ENCODE peak calls at places on chromosomes 16 and 17, in six cellular contexts. Y is cardiac muscle cell, V is IMR-90, Z is body of pancreas, I is heart left ventricle, E is OCI-LY7. A is an unnamed sample. For H3K4me1, the result is how much of the 10 kb centered on the place peaks cover.

GRCh38 chr17:38742431-38743308 is 5.5 kb downstream of the PCGF2 start:
- DNase-seq in Y (no peak), V (peak), Z (peak), I (peak), E (peak), A (peak)

GRCh38 chr17:3828151-3828851 is 17.7 kb downstream of the NCBP3 start:
- DNase-seq in Y (no peak), V (peak), Z (no peak), I (no peak), E (no peak), A (peak)

GRCh38 chr17:74859439-74860228 is at the start of gene GRIN2C:
- DNase-seq in Y (peak), V (no peak), Z (no peak), I (no peak), E (no peak), A (no peak)

GRCh38 chr17:39963826-39964225 is 1.0 kb downstream of the GSDMA start:
- DNase-seq in Y (no peak), V (no peak), Z (no peak), I (no peak), E (no peak), A (peak)

GRCh38 chr16:3536851-3537250 is 36.0 kb downstream of the CLUAP1 start:
- DNase-seq in Y (no peak), V (peak), Z (no peak), I (peak), E (no peak), A (no peak)

GRCh38 chr17:17778308-17779014 is 58.3 kb downstream of the SREBF1 start:
- DNase-seq in Y (peak), V (peak), Z (peak), I (peak), E (no peak), A (no peak)

GRCh38 chr16:20916927-20917326 is 16.4 kb downstream of the LYRM1 start:
- DNase-seq in Y (no peak), V (no peak), Z (no peak), I (no peak), E (no peak), A (no peak)

GRCh38 chr17:45284176-45285140 is 22.6 kb upstream of the SPATA32 start:
- DNase-seq in Y (no peak), V (no peak), Z (no peak), I (peak), E (peak), A (no peak)

GRCh38 chr16:662597-662996 is 5.3 kb upstream of the RHOT2 start:
- DNase-seq in Y (no peak), V (no peak), Z (no peak), I (no peak), E (no peak), A (no peak)

DNA sequence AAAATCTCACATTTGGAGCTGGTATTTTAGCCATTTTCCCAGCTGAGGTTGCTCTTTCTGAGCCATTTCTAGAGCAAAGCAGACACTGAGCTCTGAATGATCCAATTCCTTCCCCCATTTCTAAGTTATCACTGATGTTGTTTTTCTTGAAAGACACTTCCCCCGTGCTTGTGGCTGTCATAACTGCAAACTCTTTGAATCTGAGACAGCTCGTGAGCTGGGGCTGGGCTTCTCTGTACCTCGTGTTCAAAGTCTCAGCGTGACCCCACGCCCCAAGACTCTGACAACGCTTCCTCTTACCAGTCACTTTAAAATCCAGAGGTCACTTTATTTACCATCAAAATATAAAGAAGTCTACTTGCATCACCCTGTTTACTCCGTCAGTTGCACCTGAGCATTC is 35.1 kb downstream of the CDRT15 start:
- DNase-seq in Y (no peak), V (no peak), Z (peak), I (no peak), E (no peak), A (peak)
- H3K4me1 ChIP-seq in Y (under half), V (under half), Z (under half), I (under half), E (under half), A (under half)

GRCh38 chr16:86196687-86197391 is 297.9 kb downstream of the IRF8 start:
- DNase-seq in Y (no peak), V (no peak), Z (no peak), I (no peak), E (no peak), A (no peak)
- H3K4me3 ChIP-seq in Y (no peak), V (no peak), Z (no peak), I (no peak), E (no peak), A (no peak)

GRCh38 chr16:50326835-50327465 is 41.8 kb downstream of the BRD7 start:
- DNase-seq in Y (peak), V (peak), Z (no peak), I (no peak), E (peak), A (peak)
- H3K27ac ChIP-seq in Y (no peak), V (no peak), Z (no peak), I (no peak), E (no peak), A (no peak)

DNA sequence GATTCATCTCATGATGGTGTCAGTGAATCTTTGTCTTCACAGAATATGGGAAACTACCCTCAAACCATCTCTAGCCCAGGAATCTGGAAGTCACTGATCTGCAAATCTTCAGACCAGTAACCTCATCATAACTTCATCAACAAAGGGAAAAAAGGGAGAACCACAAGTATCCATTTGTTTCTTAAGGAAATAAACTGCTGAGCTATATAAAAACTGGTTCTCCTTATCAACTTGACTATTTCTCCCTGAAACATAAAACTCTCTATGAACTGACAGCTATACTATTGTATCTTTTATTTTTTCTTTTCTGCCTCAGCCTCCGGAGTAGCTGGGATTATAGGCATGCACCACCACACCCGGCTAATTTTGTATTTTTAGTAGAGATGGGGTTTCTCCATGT is 39.3 kb downstream of the TRIM37 start:
- DNase-seq in Y (no peak), V (no peak), Z (no peak), I (no peak), E (no peak), A (no peak)
- H3K4me1 ChIP-seq in Y (under half), V (under half), Z (under half), I (under half), E (under half), A (under half)

DNA sequence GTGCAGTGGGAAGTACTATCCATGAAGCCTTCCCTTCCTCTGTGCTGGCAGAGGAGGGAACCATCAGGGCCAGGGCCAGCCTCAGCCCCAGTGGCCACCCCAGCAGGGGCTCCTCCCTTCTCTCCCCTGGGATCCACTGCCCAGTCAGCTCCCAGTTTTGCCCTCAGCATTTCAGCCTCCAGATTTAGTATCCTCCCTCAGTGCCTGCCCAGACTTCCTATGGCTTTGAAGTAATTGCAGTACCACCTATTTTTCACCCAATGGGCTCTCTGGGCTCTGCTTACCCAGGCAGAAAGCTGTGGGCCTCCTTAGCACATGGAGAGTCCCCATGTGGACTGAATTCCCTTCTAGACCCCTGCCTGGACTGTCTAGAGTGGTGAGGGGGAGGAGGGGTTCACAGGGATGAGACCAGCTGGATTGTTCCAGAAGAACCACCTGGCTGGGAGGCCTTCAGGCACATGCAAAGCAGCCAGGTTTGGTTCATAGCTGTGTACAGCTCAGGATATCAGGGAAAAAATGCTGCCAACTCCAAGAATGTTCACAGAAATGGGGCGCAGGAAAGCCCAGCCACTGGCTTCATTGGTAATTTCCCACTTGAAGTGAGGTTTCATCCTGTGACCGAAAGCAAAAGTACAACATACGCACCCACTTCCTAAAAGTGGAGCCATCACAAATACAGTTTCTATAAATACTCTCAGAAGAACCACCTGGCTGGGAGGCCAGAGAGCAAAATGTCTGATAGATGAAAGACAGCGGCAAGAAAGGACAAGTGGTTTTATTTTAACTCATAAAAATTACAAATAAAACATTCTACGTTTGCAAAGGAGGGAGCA is 15.2 kb upstream of the HERPUD1 start:
- DNase-seq in Y (no peak), V (no peak), Z (no peak), I (no peak), E (peak), A (no peak)
- H3K4me3 ChIP-seq in Y (no peak), V (no peak), Z (no peak), I (no peak), E (peak), A (no peak)

A was measured in small intestine.